ENCODE peak calls at places on chromosomes 7 and 10, in four cellular contexts. Z is ovary, B is hepatocyte, C is A549. N is an unnamed sample.

GRCh38 chr10:68315582-68315981 is 16.3 kb upstream of the HNRNPH3 start:
- DNase-seq in Z (no peak), B (no peak), C (no peak), N (no peak)

GRCh38 chr7:27745064-27745583 is 5.2 kb downstream of the TAX1BP1 start:
- DNase-seq in Z (no peak), B (peak), C (peak), N (no peak)

GRCh38 chr10:77513783-77514331 is 123.8 kb downstream of the KCNMA1 start:
- DNase-seq in Z (no peak), B (peak), C (peak), N (peak)

GRCh38 chr7:120460928-120461327 is 188.0 kb downstream of the KCND2 start:
- DNase-seq in Z (no peak), B (no peak), C (no peak), N (no peak)

GRCh38 chr10:82278401-82279182 is 403.6 kb downstream of the NRG3 start:
- DNase-seq in Z (no peak), B (no peak), C (no peak), N (no peak)

GRCh38 chr7:130888017-130888371 is 154.0 kb upstream of the KLF14 start:
- DNase-seq in Z (no peak), B (no peak), C (peak), N (no peak)

GRCh38 chr10:72328045-72328828 is 26.5 kb downstream of the DNAJB12 start:
- DNase-seq in Z (peak), B (peak), C (peak), N (peak)

GRCh38 chr10:133126431-133127290 is 33.4 kb upstream of the KNDC1 start:
- DNase-seq in Z (no peak), B (no peak), C (no peak), N (no peak)

GRCh38 chr7:116630932-116631449 is 41.0 kb upstream of the MET start:
- DNase-seq in Z (no peak), B (peak), C (peak), N (no peak)

GRCh38 chr7:76060842-76061241 is 12.9 kb downstream of the MDH2 start:
- DNase-seq in Z (no peak), B (no peak), C (no peak), N (no peak)

GRCh38 chr7:141663081-141663510 is 38.9 kb downstream of the DENND11 start:
- DNase-seq in Z (no peak), B (peak), C (peak), N (no peak)

GRCh38 chr7:135493362-135493761 is 16.5 kb downstream of the CNOT4 start:
- DNase-seq in Z (no peak), B (no peak), C (no peak), N (no peak)

GRCh38 chr7:49137978-49138377 is 213.6 kb downstream of the CDC14C start:
- DNase-seq in Z (no peak), B (no peak), C (no peak), N (no peak)

GRCh38 chr10:93468532-93469213 is 13.5 kb downstream of the MYOF start:
- DNase-seq in Z (no peak), B (peak), C (peak), N (no peak)

GRCh38 chr10:58137813-58138212 is 129.9 kb downstream of the IPMK start:
- DNase-seq in Z (no peak), B (no peak), C (no peak), N (peak)

GRCh38 chr7:55177068-55177530 is 158.3 kb downstream of the EGFR start:
- DNase-seq in Z (no peak), B (no peak), C (no peak), N (no peak)

DNA sequence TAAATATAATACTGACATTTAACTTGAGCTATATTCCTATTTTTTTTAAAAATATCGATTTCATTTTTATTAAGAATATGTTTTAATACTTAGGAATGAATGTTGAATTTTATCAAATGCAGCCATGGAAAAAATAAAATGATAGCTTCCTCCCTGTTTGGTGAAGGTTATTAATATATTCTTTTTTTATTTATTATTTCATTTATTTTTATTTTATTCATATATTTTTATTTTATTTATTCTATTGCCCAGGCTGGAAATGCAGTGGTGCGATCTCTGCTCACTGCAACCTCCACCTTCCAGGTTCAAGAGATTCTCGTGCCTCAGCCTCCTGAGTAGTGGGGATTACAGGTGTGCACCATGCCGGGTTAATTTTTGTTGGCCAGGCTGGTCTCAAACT is 160.2 kb downstream of the PKD1L1 start:
- DNase-seq in Z (no peak), B (no peak), C (no peak), N (no peak)
- H3K27ac ChIP-seq in Z (no peak), B (no peak), C (peak), N (no peak)

DNA sequence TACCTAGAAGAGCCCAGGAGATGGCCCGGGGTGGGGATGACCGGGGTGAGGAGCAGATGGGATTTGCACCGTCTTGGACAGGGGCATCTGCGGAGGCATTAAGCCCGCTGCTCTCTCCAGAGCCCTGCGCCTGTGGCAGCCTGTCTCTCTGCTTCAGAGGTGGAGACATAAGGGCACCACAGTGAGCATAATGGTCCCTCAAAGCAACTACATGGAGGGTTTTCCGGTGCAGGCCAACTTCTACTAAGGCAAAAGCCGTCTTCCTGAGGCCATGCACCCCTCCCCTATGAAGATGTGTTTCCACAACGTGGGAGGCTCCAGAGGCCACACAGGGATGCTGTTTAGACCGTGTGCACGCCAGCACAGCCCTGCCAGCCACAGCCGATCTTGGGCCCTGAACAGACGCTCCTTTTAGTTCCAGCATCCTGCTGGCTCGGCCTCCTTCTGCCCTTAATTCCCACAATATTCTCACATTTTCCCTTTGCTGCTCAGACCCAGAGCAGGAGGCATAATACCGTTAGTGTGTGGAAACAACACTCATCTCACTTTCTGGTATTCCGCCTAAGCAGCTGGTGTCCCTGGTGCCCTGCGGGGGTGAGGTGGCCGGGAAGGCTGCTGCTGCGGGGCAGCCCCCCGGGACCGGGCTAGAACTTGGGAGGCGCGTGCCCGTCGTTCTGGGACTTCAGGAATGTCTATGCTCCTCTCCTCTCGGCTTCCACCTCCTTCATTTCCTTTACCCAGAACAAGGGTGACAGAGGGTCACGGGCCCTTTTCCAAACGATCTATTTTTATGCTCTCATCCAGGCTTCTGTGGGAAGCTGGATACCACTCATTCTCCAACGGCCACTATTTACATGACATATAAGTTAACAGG is 266.9 kb downstream of the TNS3 start:
- DNase-seq in Z (no peak), B (no peak), C (no peak), N (peak)
- H3K27ac ChIP-seq in Z (peak), B (peak), C (no peak), N (peak)

DNA sequence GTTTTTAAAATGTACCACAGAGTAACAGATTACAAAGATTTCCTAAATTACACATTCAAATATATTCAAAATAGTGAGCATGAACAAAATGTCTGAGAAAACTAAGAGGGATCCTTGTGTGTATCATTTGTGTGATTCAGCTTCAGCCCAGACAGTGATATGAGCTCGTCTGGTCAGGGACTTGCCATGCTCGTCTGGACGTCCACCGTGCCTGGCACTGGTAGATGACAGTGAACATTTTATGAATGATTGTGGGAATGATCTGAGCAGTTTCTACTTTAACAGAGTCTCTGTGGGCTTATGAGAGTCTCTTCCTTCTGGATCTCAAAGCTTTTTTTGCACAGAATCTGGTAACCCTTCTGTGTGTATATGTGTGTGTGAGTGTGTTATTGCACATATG is 34.2 kb upstream of the ANKRD2 start:
- DNase-seq in Z (no peak), B (no peak), C (peak), N (no peak)
- H3K27ac ChIP-seq in Z (no peak), B (peak), C (peak), N (no peak)

GRCh38 chr7:137262599-137262998 is 80.9 kb downstream of the PTN start:
- DNase-seq in Z (no peak), B (no peak), C (no peak), N (no peak)
- H3K27ac ChIP-seq in Z (no peak), B (no peak), C (no peak), N (no peak)

GRCh38 chr7:74457007-74457406 is 3.3 kb downstream of the GTF2IRD1 start:
- DNase-seq in Z (no peak), B (peak), C (no peak), N (no peak)

GRCh38 chr7:74453321-74454011 is at the start of gene GTF2IRD1:
- DNase-seq in Z (peak), B (peak), C (peak), N (no peak)

GRCh38 chr7:74455933-74456332 is 2.2 kb downstream of the GTF2IRD1 start:
- DNase-seq in Z (no peak), B (peak), C (no peak), N (no peak)

GRCh38 chr7:74454059-74454947 is 597 bp downstream of the GTF2IRD1 start:
- DNase-seq in Z (peak), B (peak), C (no peak), N (peak)

GRCh38 chr7:74454948-74455804 is 1.5 kb downstream of the GTF2IRD1 start:
- DNase-seq in Z (peak), B (peak), C (no peak), N (no peak)
- H3K27ac ChIP-seq in Z (peak), B (peak), C (peak), N (peak)

GRCh38 chr7:1569016-1569415 is 816 bp downstream of the PSMG3 start:
- DNase-seq in Z (no peak), B (no peak), C (peak), N (no peak)

GRCh38 chr7:1569833-1570632 is at the start of gene PSMG3:
- DNase-seq in Z (peak), B (peak), C (peak), N (peak)

GRCh38 chr7:1569440-1569832 is 396 bp downstream of the PSMG3 start:
- DNase-seq in Z (no peak), B (no peak), C (no peak), N (no peak)

GRCh38 chr7:1572111-1572510 is 2.3 kb upstream of the PSMG3 start:
- DNase-seq in Z (no peak), B (no peak), C (no peak), N (no peak)

GRCh38 chr7:1571261-1571650 is 1.4 kb upstream of the PSMG3 start:
- DNase-seq in Z (no peak), B (peak), C (peak), N (no peak)
- H3K27ac ChIP-seq in Z (no peak), B (peak), C (peak), N (no peak)

N was measured in caudate nucleus.